ENCODE peak calls at places on chromosomes 13 and 19, in six cellular contexts. B, H, F, W, N and G are unnamed samples.

GRCh38 chr13:41487222-41487621 is 29.9 kb downstream of the RGCC start:
- DNase-seq in B (no peak), H (no peak), F (no peak), W (no peak), N (no peak), G (no peak)

GRCh38 chr19:30009013-30009412 is 67.0 kb downstream of the URI1 start:
- DNase-seq in B (no peak), H (no peak), F (no peak), W (no peak), N (no peak), G (no peak)

GRCh38 chr13:110197471-110197870 is 109.5 kb downstream of the COL4A1 start:
- DNase-seq in B (no peak), H (no peak), F (no peak), W (no peak), N (no peak), G (no peak)

GRCh38 chr13:112674412-112675383 is 15.1 kb upstream of the ATP11A start:
- DNase-seq in B (no peak), H (no peak), F (no peak), W (no peak), N (no peak), G (no peak)

GRCh38 chr13:51585234-51585672 is 991 bp downstream of the WDFY2 start:
- DNase-seq in B (no peak), H (peak; percentile 40), F (no peak), W (no peak), N (no peak), G (peak; percentile 23)

GRCh38 chr13:74197686-74198085 is 63.5 kb upstream of the KLF12 start:
- DNase-seq in B (no peak), H (no peak), F (no peak), W (no peak), N (no peak), G (no peak)

GRCh38 chr13:106098778-106099177 is 436.7 kb downstream of the EFNB2 start:
- DNase-seq in B (no peak), H (no peak), F (no peak), W (no peak), N (no peak), G (no peak)

GRCh38 chr19:29603308-29603707 is 2.8 kb upstream of the POP4 start:
- DNase-seq in B (no peak), H (no peak), F (no peak), W (no peak), N (no peak), G (no peak)

GRCh38 chr19:28126499-28126898 is 1086.5 kb downstream of the UQCRFS1 start:
- DNase-seq in B (no peak), H (no peak), F (no peak), W (no peak), N (no peak), G (no peak)

GRCh38 chr19:1136201-1136600 is 32.4 kb downstream of the GPX4 start:
- DNase-seq in B (no peak), H (no peak), F (no peak), W (no peak), N (no peak), G (no peak)

GRCh38 chr13:35475960-35476943 is at the start of gene MAB21L1:
- DNase-seq in B (no peak), H (peak; percentile 52), F (no peak), W (peak; percentile 14), N (no peak), G (no peak)

GRCh38 chr13:114149774-114150740 is 17.6 kb upstream of the RASA3 start:
- DNase-seq in B (no peak), H (no peak), F (no peak), W (no peak), N (no peak), G (no peak)